ENCODE peak calls at places on chromosome 17, in nine cellular contexts. O is tibial artery, W is A549, Y is cardiac muscle cell, G is esophagus squamous epithelium, D is neural progenitor cell, S is left ventricle myocardium inferior, M is psoas muscle, U is PC-3. K is an unnamed sample.

GRCh38 chr17:72510454-72511016 is 389.7 kb downstream of the SOX9 start:
- DNase-seq in O (no peak), W (no peak), Y (peak; percentile 19), G (no peak), D (no peak), S (no peak), M (no peak), U (peak; percentile 28), K (no peak)

GRCh38 chr17:14318109-14318905 is 17.4 kb downstream of the HS3ST3B1 start:
- DNase-seq in O (no peak), W (no peak), Y (no peak), G (no peak), D (no peak), S (no peak), M (no peak), U (no peak), K (no peak)

GRCh38 chr17:13474073-13474800 is 127.5 kb downstream of the HS3ST3A1 start:
- DNase-seq in O (no peak), W (no peak), Y (no peak), G (no peak), D (no peak), S (no peak), M (no peak), U (no peak), K (peak; percentile 32)

GRCh38 chr17:4858880-4859260 is 25.7 kb downstream of the MINK1 start:
- DNase-seq in O (no peak), W (no peak), Y (peak; percentile 27), G (no peak), D (no peak), S (peak; percentile 63), M (peak; percentile 71), U (peak; percentile 63), K (no peak)

GRCh38 chr17:68033636-68034451 is 1.7 kb upstream of the KPNA2 start:
- DNase-seq in O (no peak), W (peak; percentile 90), Y (peak; percentile 72), G (no peak), D (peak; percentile 93), S (no peak), M (no peak), U (peak; percentile 59), K (peak; percentile 81)

GRCh38 chr17:6506679-6507231 is 49.6 kb downstream of the PITPNM3 start:
- DNase-seq in O (no peak), W (peak; percentile 56), Y (peak; percentile 66), G (no peak), D (no peak), S (no peak), M (no peak), U (peak; percentile 89), K (no peak)

GRCh38 chr17:32319548-32319905 is 22.4 kb downstream of the C17orf75 start:
- DNase-seq in O (peak; percentile 63), W (peak; percentile 88), Y (peak; percentile 68), G (peak; percentile 9), D (peak; percentile 79), S (peak; percentile 78), M (peak; percentile 81), U (peak; percentile 74), K (peak; percentile 54)

GRCh38 chr17:53134546-53134945 is 688.2 kb upstream of the KIF2B start:
- DNase-seq in O (no peak), W (no peak), Y (no peak), G (no peak), D (no peak), S (no peak), M (no peak), U (no peak), K (no peak)

GRCh38 chr17:27546624-27547300 is 84.2 kb upstream of the LGALS9 start:
- DNase-seq in O (no peak), W (no peak), Y (no peak), G (no peak), D (no peak), S (no peak), M (no peak), U (no peak), K (no peak)

GRCh38 chr17:74117999-74118421 is 85.5 kb upstream of the RPL38 start:
- DNase-seq in O (no peak), W (no peak), Y (no peak), G (no peak), D (peak; percentile 44), S (no peak), M (no peak), U (no peak), K (no peak)

GRCh38 chr17:64129515-64129764 is 504 bp downstream of the ERN1 start:
- DNase-seq in O (no peak), W (no peak), Y (no peak), G (no peak), D (no peak), S (no peak), M (no peak), U (no peak), K (no peak)

GRCh38 chr17:18231156-18231555 is 5.7 kb downstream of the LLGL1 start:
- DNase-seq in O (no peak), W (no peak), Y (no peak), G (no peak), D (peak; percentile 89), S (no peak), M (no peak), U (no peak), K (no peak)

GRCh38 chr17:37543527-37544122 is 53.9 kb downstream of the DUSP14 start:
- DNase-seq in O (no peak), W (no peak), Y (no peak), G (no peak), D (no peak), S (no peak), M (no peak), U (no peak), K (no peak)

GRCh38 chr17:36066365-36066945 is 2.4 kb downstream of the CCL18 start:
- DNase-seq in O (no peak), W (no peak), Y (no peak), G (no peak), D (no peak), S (no peak), M (no peak), U (no peak), K (no peak)

DNA sequence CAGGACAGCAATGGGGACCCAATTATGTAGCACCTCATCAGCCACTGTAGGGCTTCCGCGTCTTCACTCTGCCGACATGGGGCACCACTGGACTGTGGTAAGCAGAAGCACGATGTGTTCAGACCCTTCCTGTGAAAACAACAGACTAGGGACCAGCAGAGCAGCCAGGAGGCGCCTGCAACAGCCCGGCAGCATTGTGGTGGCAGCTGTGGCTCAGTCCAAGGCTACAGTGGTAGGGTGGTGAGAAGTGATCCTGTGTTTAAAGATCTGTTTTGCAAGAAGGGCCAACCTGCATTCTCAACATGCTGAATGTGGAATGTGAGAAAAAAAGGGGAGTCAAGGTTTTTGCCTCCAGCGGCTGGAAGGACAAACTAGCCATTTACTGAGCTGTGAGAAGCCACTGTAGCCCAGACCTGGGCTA is 80.8 kb downstream of the GAS7 start:
- DNase-seq in O (no peak), W (no peak), Y (no peak), G (no peak), D (no peak), S (peak; percentile 43), M (no peak), U (no peak), K (no peak)
- TF ChIP-seq CTCF in O (no peak), W (no peak), Y (no peak), G (no peak), D (no peak), S (no peak), M (no peak), U (no peak), K (no peak)

GRCh38 chr17:30599424-30600061 is 122.3 kb downstream of the GOSR1 start:
- DNase-seq in O (no peak), W (no peak), Y (no peak), G (no peak), D (no peak), S (no peak), M (no peak), U (no peak), K (no peak)

GRCh38 chr17:30597776-30598288 is 120.6 kb downstream of the GOSR1 start:
- DNase-seq in O (no peak), W (no peak), Y (no peak), G (no peak), D (no peak), S (no peak), M (no peak), U (no peak), K (no peak)

GRCh38 chr17:30605027-30605426 is 127.8 kb downstream of the GOSR1 start:
- DNase-seq in O (no peak), W (no peak), Y (no peak), G (no peak), D (peak; percentile 49), S (no peak), M (no peak), U (no peak), K (no peak)

GRCh38 chr17:30600062-30600829 is 123.0 kb downstream of the GOSR1 start:
- DNase-seq in O (peak; percentile 73), W (peak; percentile 98), Y (peak; percentile 83), G (peak; percentile 25), D (peak; percentile 93), S (peak; percentile 85), M (peak; percentile 89), U (peak; percentile 74), K (peak; percentile 61)

GRCh38 chr17:30600830-30601494 is 123.8 kb downstream of the GOSR1 start:
- DNase-seq in O (peak; percentile 32), W (peak; percentile 48), Y (peak; percentile 29), G (no peak), D (peak; percentile 58), S (no peak), M (no peak), U (peak; percentile 9), K (no peak)
- H3K27ac ChIP-seq in O (peak overlapping the region; percentile 99), W (peak overlapping the region; percentile 96), Y (peak overlapping the region; percentile 93), G (peak overlapping the region; percentile 97), D (peak overlapping the region; percentile 95), S (peak overlapping the region; percentile 98), M (peak overlapping the region; percentile 81), U (no peak overlapping the region), K (peak overlapping the region; percentile 40)

DNA sequence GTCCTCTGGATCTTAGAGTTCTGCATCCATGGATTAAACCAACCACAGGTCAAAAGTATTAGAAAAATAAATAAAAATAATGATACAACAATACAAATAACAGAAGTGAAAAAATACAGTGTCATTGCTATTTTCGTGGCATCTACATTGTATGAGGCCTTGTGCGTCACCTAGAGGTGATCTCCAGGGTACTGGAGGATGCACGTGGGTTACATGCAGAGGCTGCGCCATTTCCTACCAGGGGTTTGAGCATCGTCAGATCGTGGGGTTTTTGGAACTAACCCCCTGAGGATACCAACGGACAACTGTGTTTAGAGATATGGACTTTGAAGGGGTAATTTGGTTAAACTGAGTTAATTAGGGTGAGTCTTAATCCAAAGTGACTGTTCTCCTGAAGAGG is 224.7 kb downstream of the ENGASE start:
- DNase-seq in O (no peak), W (no peak), Y (no peak), G (no peak), D (no peak), S (no peak), M (no peak), U (no peak), K (no peak)
- TF ChIP-seq CTCF in O (no peak), W (no peak), Y (no peak), G (no peak), D (no peak), S (no peak), M (no peak), U (no peak), K (no peak)

GRCh38 chr17:39553326-39553945 is 54.3 kb downstream of the NEUROD2 start:
- DNase-seq in O (no peak), W (no peak), Y (peak; percentile 50), G (no peak), D (no peak), S (no peak), M (no peak), U (peak; percentile 47), K (peak; percentile 62)
- H3K27ac ChIP-seq in O (no peak overlapping the region), W (no peak overlapping the region), Y (no peak overlapping the region), G (no peak overlapping the region), D (no peak overlapping the region), S (no peak overlapping the region), M (no peak overlapping the region), U (peak overlapping the region; percentile 14), K (no peak overlapping the region)

K was measured in brain microvascular endothelial cell.